ENCODE peak calls at places on chromosomes 2 and 18, in four cellular contexts. Z, S, J and X are unnamed samples.

GRCh38 chr2:112958428-112959108 is 19.2 kb upstream of the IL36G start:
- DNase-seq in J (peak), S (no peak), Z (peak), X (peak)

GRCh38 chr2:106839849-106840595 is 45.9 kb downstream of the ST6GAL2 start:
- DNase-seq in J (peak), Z (peak), S (no peak), X (peak)

GRCh38 chr2:171878481-171878993 is 15.5 kb downstream of the SLC25A12 start:
- DNase-seq in S (no peak), Z (no peak), J (peak), X (peak)

GRCh38 chr2:159118115-159118858 is 149.8 kb downstream of the TANC1 start:
- DNase-seq in Z (peak), S (peak), J (peak), X (peak)

GRCh38 chr2:233851169-233851568 is 3.2 kb downstream of the HJURP start:
- DNase-seq in J (no peak), Z (no peak), S (no peak), X (no peak)

GRCh38 chr18:73007195-73007934 is 139.6 kb upstream of the NETO1 start:
- DNase-seq in J (no peak), Z (no peak), S (peak), X (no peak)

GRCh38 chr18:46055841-46056240 is 16.2 kb downstream of the PSTPIP2 start:
- DNase-seq in Z (no peak), S (no peak), J (no peak), X (no peak)

GRCh38 chr2:157825885-157826284 is 50.2 kb downstream of the ACVR1 start:
- DNase-seq in J (no peak), Z (no peak), S (no peak), X (no peak)

GRCh38 chr2:238501311-238501710 is 74.6 kb downstream of the ASB1 start:
- DNase-seq in J (no peak), Z (no peak), S (no peak), X (no peak)

GRCh38 chr2:43186321-43186678 is 40.1 kb downstream of the ZFP36L2 start:
- DNase-seq in J (no peak), Z (no peak), S (no peak), X (no peak)
- TF ChIP-seq SUZ12 in J (no peak), Z (no peak), S (no peak), X (no peak)

DNA sequence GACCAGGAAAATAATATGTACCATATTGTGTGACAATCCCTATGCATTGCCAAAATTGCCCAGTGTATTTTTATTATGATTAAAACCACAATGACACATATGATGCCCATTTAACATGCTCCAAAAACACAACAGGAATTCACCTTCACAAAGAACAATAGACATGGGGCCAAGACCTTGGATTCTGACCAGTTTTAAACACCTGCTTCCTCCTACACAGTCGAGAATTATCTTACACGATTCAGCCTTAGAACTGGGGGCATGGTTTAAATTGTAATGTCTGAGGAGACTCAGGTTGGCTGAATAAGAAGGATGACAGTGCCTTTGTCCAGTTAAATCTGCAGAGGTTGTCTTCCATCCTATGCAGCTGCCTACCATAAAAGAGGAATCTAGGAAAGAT is 212.7 kb downstream of the PLCL1 start:
- DNase-seq in J (no peak), S (no peak), Z (no peak), X (no peak)
- TF ChIP-seq SUZ12 in J (no peak), S (no peak), Z (no peak), X (no peak)

DNA sequence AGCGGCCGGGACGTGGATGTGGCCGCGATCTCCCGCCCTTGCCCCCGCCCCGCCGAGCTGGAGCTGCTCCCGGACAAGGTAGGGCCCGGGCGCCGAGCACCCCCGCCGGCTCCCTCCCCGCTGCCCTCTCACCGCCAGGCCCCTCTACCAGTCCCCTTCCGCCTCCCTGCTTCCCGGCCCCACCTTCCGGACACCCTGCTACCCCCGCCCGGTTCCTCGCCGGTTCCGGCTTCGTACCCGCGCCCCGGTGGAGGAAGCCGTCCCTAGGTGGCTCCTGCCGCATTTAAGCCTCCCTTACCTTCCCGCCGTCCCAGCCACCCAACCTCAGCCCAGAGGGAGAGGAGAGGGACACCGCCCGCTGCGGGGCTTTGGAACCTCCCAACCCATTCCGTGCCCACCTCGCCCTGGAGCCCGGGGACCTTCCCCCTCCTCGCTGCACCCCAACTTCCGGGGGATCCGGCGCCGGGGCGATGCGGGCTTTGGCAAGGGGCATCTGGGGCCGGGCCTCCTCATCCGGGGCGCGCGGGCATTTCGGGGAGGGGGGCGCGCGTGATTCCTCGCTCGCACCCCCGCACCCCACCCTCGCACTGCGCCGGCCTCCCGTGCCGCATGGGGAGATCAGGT is 475 bp downstream of the B3GNT2 start:
- DNase-seq in S (no peak), J (peak), Z (no peak), X (no peak)
- TF ChIP-seq SUZ12 in S (no peak), J (no peak), Z (no peak), X (no peak)

GRCh38 chr2:36458106-36458505 is 102.5 kb downstream of the CRIM1 start:
- DNase-seq in Z (no peak), J (no peak), S (no peak), X (no peak)

GRCh38 chr2:36453652-36454051 is 98.1 kb downstream of the CRIM1 start:
- DNase-seq in S (no peak), Z (no peak), J (peak), X (no peak)

GRCh38 chr2:36455011-36455410 is 99.4 kb downstream of the CRIM1 start:
- DNase-seq in J (no peak), Z (no peak), S (no peak), X (no peak)

GRCh38 chr2:36455788-36456187 is 100.2 kb downstream of the CRIM1 start:
- DNase-seq in S (no peak), J (no peak), Z (no peak), X (no peak)

DNA sequence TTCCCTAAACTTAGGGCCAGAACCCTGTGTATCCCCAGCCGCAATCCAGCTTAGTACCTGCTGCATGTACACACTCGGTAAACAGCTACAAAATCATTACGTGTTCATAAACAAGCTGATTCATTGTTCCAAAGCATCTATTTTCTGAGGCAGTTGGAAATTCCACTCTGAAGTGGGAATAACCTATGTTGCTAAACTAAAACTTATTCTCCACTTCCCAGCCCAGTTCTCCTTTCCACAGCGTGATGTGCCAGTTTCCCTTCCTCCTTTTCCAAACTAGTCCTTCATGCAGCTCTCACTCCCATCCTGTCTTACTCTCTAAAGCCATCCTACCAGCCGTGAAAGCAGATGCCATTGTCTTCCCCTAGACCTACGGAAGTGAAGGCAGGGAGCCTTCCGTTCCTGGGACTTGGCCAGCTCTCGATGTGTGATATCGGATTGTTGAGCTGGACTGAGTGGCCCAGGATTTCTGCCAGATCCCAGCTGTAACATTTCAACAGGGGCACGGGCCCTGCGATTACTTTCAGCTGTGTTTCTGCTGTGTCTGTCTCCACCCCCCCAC is 100.7 kb downstream of the CRIM1 start:
- DNase-seq in J (no peak), S (no peak), Z (no peak), X (no peak)
- TF ChIP-seq SUZ12 in J (no peak), S (no peak), Z (no peak), X (no peak)

GRCh38 chr2:97708608-97709007 is 4.8 kb upstream of the ZAP70 start:
- DNase-seq in S (no peak), J (no peak), Z (no peak), X (no peak)

GRCh38 chr2:97706708-97707345 is 6.5 kb upstream of the ZAP70 start:
- DNase-seq in J (no peak), Z (no peak), S (no peak), X (no peak)

GRCh38 chr2:97706112-97706511 is 7.3 kb upstream of the ZAP70 start:
- DNase-seq in J (no peak), S (no peak), Z (no peak), X (no peak)

GRCh38 chr2:97704989-97705388 is 8.4 kb upstream of the ZAP70 start:
- DNase-seq in J (no peak), Z (no peak), S (no peak), X (no peak)

GRCh38 chr2:97707428-97708380 is 5.7 kb upstream of the ZAP70 start:
- DNase-seq in J (no peak), S (no peak), Z (no peak), X (no peak)
- TF ChIP-seq SUZ12 in J (no peak), S (no peak), Z (no peak), X (no peak)

GRCh38 chr2:27081984-27082772 is 3.8 kb downstream of the EMILIN1 start:
- DNase-seq in S (no peak), Z (no peak), J (no peak), X (no peak)
- TF ChIP-seq SUZ12 in S (no peak), Z (no peak), J (no peak), X (no peak)

DNA sequence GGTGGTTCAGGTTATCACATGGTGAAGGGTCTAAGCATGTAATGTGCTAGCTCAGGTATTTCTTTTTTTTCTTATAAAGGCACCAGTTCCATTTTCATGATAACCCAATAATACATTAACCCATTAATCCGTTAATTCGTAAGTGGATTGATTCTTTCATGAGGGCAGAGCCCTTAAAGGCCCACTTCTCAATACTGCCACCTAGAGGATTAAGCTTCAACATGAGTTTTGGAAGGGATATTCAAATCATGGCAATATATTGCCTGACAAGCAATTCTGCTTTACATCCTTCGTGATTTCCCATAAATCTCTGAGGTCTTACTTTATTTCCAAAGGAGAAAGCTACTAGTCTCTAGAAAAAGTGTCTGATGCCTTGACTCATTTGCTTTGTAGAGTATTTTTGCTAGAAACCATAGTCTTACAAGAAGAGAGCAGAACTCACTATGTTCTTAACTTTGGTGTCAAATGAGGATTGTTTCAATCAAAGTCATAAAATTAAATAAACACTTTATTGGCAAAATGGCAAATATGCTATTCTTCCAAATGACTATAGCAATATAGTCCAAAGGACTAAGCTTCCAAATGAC is 271.3 kb downstream of the KCNS3 start:
- DNase-seq in J (peak), S (no peak), Z (peak), X (peak)
- TF ChIP-seq SUZ12 in J (no peak), S (no peak), Z (no peak), X (no peak)

DNA sequence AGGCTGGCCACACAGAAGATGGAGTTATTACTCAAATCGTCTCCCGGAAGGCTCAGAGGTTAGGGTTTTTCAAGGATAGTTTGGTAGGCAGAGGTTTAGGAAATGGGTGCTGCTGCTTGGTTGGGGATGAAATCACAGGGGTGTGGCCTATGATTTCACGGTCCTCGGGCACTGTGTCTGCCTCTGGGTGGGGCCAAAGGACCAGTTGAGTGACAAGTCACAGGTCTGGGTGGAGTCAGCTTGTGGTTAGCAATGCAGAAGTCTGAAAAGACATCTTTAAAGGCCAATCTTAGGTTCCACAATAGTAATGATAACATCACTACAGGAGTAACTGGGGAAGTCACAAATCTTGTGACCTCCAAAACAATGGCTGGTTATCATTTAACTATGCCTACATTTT is 387.8 kb downstream of the ZNF521 start:
- DNase-seq in S (no peak), J (no peak), Z (no peak), X (peak)
- TF ChIP-seq SUZ12 in S (no peak), J (no peak), Z (no peak), X (no peak)